ENCODE peak calls at places on chromosomes 6 and 20, in eight cellular contexts. K is PC-3, B is pancreas, C is adrenal gland, U is AG04450, V is GM12878, F is transverse colon, D is IMR-90. Y is an unnamed sample.

GRCh38 chr6:90297124-90297865 is 652 bp upstream of the BACH2 start:
- DNase-seq in K (no peak), B (no peak), C (no peak), U (no peak), V (no peak), F (no peak), D (no peak), Y (no peak)

GRCh38 chr6:33277663-33278391 is 904 bp downstream of the B3GALT4 start:
- DNase-seq in K (no peak), B (peak; percentile 59), C (no peak), U (no peak), V (no peak), F (peak; percentile 37), D (no peak), Y (no peak)

GRCh38 chr6:107711953-107712522 is 112.1 kb downstream of the SCML4 start:
- DNase-seq in K (no peak), B (no peak), C (no peak), U (no peak), V (no peak), F (no peak), D (no peak), Y (no peak)

GRCh38 chr6:136753624-136754023 is 38.7 kb downstream of the MAP3K5 start:
- DNase-seq in K (no peak), B (no peak), C (no peak), U (no peak), V (no peak), F (peak; percentile 31), D (no peak), Y (no peak)

GRCh38 chr20:25274891-25275812 is 27.3 kb downstream of the PYGB start:
- DNase-seq in K (no peak), B (peak; percentile 47), C (peak; percentile 9), U (no peak), V (no peak), F (peak; percentile 6), D (no peak), Y (no peak)

GRCh38 chr20:19078448-19079373 is 133.7 kb upstream of the SLC24A3 start:
- DNase-seq in K (no peak), B (no peak), C (no peak), U (no peak), V (no peak), F (no peak), D (no peak), Y (no peak)

GRCh38 chr6:30075094-30075986 is at the start of gene RNF39:
- DNase-seq in K (peak; percentile 78), B (peak; percentile 67), C (no peak), U (no peak), V (no peak), F (peak; percentile 42), D (no peak), Y (no peak)

GRCh38 chr20:21315138-21315537 is 12.0 kb downstream of the XRN2 start:
- DNase-seq in K (no peak), B (no peak), C (peak; percentile 88), U (no peak), V (no peak), F (no peak), D (peak; percentile 78), Y (no peak)

GRCh38 chr6:108904731-108905130 is 56.5 kb downstream of the ARMC2 start:
- DNase-seq in K (no peak), B (no peak), C (no peak), U (no peak), V (peak; percentile 55), F (peak; percentile 52), D (no peak), Y (no peak)

GRCh38 chr6:111566873-111567517 is 38.7 kb downstream of the TRAF3IP2 start:
- DNase-seq in K (no peak), B (no peak), C (no peak), U (no peak), V (no peak), F (no peak), D (no peak), Y (no peak)

GRCh38 chr6:167329014-167329413 is 4.1 kb downstream of the TTLL2 start:
- DNase-seq in K (no peak), B (no peak), C (no peak), U (no peak), V (no peak), F (no peak), D (no peak), Y (no peak)

GRCh38 chr6:46042355-46042999 is 26.8 kb upstream of the CLIC5 start:
- DNase-seq in K (peak; percentile 59), B (no peak), C (peak; percentile 24), U (no peak), V (no peak), F (peak; percentile 30), D (peak; percentile 11), Y (no peak)

GRCh38 chr20:53657732-53658131 is 64.1 kb upstream of the ZNF217 start:
- DNase-seq in K (no peak), B (no peak), C (no peak), U (no peak), V (no peak), F (no peak), D (no peak), Y (no peak)

GRCh38 chr6:74166849-74167248 is 470.8 kb downstream of the CD109 start:
- DNase-seq in K (peak; percentile 38), B (no peak), C (no peak), U (no peak), V (no peak), F (no peak), D (peak; percentile 73), Y (no peak)

DNA sequence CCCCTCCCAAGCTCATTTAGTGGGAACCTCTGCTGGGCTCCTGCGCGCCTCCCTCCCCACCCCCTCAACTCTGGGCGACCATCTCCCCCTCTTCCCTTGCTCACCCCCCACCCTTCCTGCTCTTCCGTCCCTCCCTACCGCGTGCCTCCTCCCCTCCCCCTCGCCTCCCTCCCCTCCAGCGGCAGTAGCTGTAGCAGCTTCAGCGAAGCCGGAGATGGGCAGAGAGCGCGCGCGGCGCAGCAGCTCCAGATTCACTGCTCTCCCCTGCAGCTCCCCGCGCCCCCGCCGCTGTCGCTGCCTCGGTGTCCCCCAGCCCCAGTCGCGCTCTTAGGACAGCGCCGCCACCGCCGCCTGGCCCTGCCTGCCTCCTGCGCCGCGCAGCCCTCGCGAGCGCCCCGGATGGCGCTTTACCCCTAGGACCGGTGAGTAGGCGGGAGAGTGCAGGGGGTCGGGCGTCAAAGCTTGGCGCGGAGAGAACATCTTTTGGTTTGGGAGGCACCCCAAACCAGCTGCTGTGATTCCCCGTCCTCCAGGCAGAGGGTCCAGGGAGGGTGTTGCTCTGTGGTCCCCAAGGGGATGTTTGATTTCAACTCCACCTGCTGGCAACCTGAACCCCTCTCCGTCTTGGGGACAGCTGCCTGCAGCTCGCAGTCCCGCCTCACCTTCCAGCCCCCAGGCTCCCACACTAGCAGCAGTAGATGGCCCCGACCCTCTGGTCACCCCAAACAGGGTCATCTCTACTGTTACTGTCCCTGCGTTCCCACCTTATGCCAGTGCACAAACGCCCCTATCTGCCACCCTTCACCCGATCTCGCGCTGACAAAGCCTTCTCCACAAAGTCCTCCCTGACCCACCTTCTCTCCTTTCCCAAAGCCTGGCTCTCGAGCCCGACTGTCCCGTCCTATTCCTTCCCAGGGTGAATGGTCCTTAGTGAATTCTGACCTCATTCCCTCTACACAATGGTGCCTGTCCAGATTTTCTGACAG is at the start of gene FUT9:
- DNase-seq in K (no peak), B (peak; percentile 81), C (no peak), U (no peak), V (no peak), F (no peak), D (no peak), Y (no peak)
- H3K4me3 ChIP-seq in K (no peak within 1 kb of the TSS), B (peak within 1 kb of the TSS; percentile 60), C (no peak within 1 kb of the TSS), U (no peak within 1 kb of the TSS), V (no peak within 1 kb of the TSS), F (peak within 1 kb of the TSS; percentile 21), D (no peak within 1 kb of the TSS), Y (peak within 1 kb of the TSS; percentile 37)

GRCh38 chr6:28657756-28658465 is 132.2 kb downstream of the GPX5 start:
- DNase-seq in K (peak; percentile 75), B (no peak), C (peak; percentile 37), U (peak; percentile 8), V (peak; percentile 44), F (peak; percentile 28), D (peak; percentile 69), Y (no peak)

GRCh38 chr6:28658475-28659249 is 133.0 kb downstream of the GPX5 start:
- DNase-seq in K (peak; percentile 30), B (no peak), C (no peak), U (no peak), V (no peak), F (no peak), D (peak; percentile 12), Y (no peak)

GRCh38 chr6:28659250-28659566 is 133.5 kb downstream of the GPX5 start:
- DNase-seq in K (no peak), B (no peak), C (no peak), U (no peak), V (no peak), F (no peak), D (no peak), Y (no peak)

GRCh38 chr6:28656715-28657114 is 131.0 kb downstream of the GPX5 start:
- DNase-seq in K (no peak), B (no peak), C (no peak), U (no peak), V (no peak), F (no peak), D (no peak), Y (no peak)

DNA sequence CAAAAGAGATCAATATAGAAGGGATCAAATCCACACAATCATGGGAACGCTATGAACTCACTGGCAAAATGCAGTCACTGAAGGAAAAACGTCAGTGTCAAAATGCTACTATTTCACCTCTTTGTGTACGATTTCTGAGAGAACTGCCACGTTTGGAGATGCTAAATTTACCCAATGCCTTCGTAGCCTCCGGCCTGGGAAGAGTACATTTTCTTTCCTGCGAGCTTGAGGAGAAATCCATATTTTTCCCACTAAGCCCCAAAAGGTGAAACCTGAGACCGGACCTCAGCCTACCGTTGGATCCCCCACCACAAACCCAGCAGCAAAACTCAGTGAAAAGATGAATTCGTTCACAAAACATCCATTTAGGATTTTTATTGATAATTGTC is 131.7 kb downstream of the GPX5 start:
- DNase-seq in K (no peak), B (no peak), C (no peak), U (no peak), V (no peak), F (no peak), D (no peak), Y (no peak)
- H3K4me3 ChIP-seq in K (peak overlapping the region; percentile 69), B (no peak overlapping the region), C (no peak overlapping the region), U (peak overlapping the region; percentile 38), V (peak overlapping the region; percentile 37), F (peak overlapping the region; percentile 24), D (peak overlapping the region; percentile 23), Y (peak overlapping the region; percentile 58)

DNA sequence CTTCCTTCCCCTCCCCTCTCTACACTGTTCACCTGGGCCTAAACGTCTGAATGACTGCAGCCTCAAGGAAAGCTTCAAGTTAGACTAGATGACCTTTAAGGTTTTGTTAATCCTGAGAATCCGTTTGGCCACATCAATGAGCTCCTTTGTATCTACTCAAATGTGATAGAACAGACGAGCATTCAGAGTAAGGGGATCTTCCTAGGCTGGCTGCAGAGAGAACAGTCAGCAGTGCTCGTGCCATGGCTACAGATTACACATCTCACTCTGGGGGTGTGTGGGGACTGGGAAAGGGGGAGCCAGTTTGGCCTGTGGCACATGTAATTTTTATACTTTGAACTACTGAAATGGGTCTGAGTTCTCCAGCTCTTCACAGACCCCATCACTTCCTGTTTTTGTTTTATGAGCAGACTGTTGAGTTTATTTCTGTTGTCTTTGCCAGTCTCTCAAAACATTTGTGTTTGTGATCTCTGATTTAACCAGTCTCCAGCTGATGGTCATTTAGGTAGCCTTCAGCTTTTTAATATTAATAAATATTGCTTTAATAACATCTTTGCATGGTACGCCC is 50.9 kb downstream of the KCNS1 start:
- DNase-seq in K (no peak), B (no peak), C (no peak), U (no peak), V (no peak), F (no peak), D (no peak), Y (no peak)
- H3K4me3 ChIP-seq in K (no peak overlapping the region), B (no peak overlapping the region), C (no peak overlapping the region), U (no peak overlapping the region), V (no peak overlapping the region), F (no peak overlapping the region), D (no peak overlapping the region), Y (no peak overlapping the region)

GRCh38 chr6:35776364-35777215 is at the start of gene CLPSL2:
- DNase-seq in K (peak; percentile 40), B (peak; percentile 77), C (no peak), U (no peak), V (no peak), F (no peak), D (no peak), Y (no peak)
- H3K4me3 ChIP-seq in K (peak within 1 kb of the TSS; percentile 73), B (peak within 1 kb of the TSS; percentile 56), C (no peak within 1 kb of the TSS), U (peak within 1 kb of the TSS; percentile 45), V (peak within 1 kb of the TSS; percentile 61), F (peak within 1 kb of the TSS; percentile 51), D (peak within 1 kb of the TSS; percentile 51), Y (peak within 1 kb of the TSS; percentile 57)

Y was measured in epithelial cell of proximal tubule.